ENCODE peak calls at places on chromosome 15, in nine cellular contexts. O, M, Q, Y, H, U, T, Z and W are unnamed samples.

GRCh38 chr15:67185621-67186225 is 68.7 kb downstream of the AAGAB start:
- DNase-seq in O (peak; percentile 76), M (no peak), Q (no peak), Y (no peak), H (no peak), U (no peak), T (peak; percentile 60), Z (no peak), W (no peak)

GRCh38 chr15:48680841-48681240 is 35.3 kb upstream of the FBN1 start:
- DNase-seq in O (peak; percentile 85), M (peak; percentile 79), Q (no peak), Y (peak; percentile 97), H (no peak), U (no peak), T (peak; percentile 95), Z (no peak), W (no peak)

GRCh38 chr15:66504563-66505429 is at the start of the genes RPL4 and ZWILCH:
- DNase-seq in O (peak; percentile 93), M (peak; percentile 74), Q (peak; percentile 21), Y (peak; percentile 87), H (peak; percentile 83), U (peak; percentile 95), T (peak; percentile 87), Z (peak; percentile 67), W (peak; percentile 63)

GRCh38 chr15:69757186-69757585 is 304.6 kb downstream of the RPLP1 start:
- DNase-seq in O (no peak), M (no peak), Q (no peak), Y (peak; percentile 21), H (no peak), U (peak; percentile 27), T (peak; percentile 45), Z (no peak), W (no peak)

GRCh38 chr15:87851497-87851896 is 405.0 kb downstream of the NTRK3 start:
- DNase-seq in O (no peak), M (no peak), Q (no peak), Y (no peak), H (no peak), U (no peak), T (no peak), Z (no peak), W (no peak)

GRCh38 chr15:69574506-69574905 is 121.9 kb downstream of the RPLP1 start:
- DNase-seq in O (no peak), M (no peak), Q (no peak), Y (no peak), H (no peak), U (no peak), T (no peak), Z (no peak), W (no peak)

GRCh38 chr15:69491051-69491505 is 38.5 kb downstream of the RPLP1 start:
- DNase-seq in O (peak; percentile 66), M (no peak), Q (no peak), Y (no peak), H (no peak), U (no peak), T (peak; percentile 59), Z (no peak), W (no peak)

GRCh38 chr15:77183066-77183465 is 112.2 kb upstream of the TSPAN3 start:
- DNase-seq in O (no peak), M (no peak), Q (no peak), Y (no peak), H (no peak), U (no peak), T (no peak), Z (no peak), W (no peak)

GRCh38 chr15:43795997-43796396 is 3.9 kb downstream of the SERF2 start:
- DNase-seq in O (no peak), M (no peak), Q (no peak), Y (no peak), H (no peak), U (no peak), T (no peak), Z (no peak), W (no peak)

GRCh38 chr15:88083828-88084760 is 172.4 kb downstream of the NTRK3 start:
- DNase-seq in O (peak; percentile 74), M (no peak), Q (no peak), Y (no peak), H (no peak), U (no peak), T (peak; percentile 13), Z (no peak), W (no peak)

GRCh38 chr15:92452143-92452542 is 58.5 kb downstream of the ST8SIA2 start:
- DNase-seq in O (no peak), M (no peak), Q (no peak), Y (no peak), H (no peak), U (no peak), T (peak; percentile 15), Z (no peak), W (no peak)

GRCh38 chr15:60137711-60138396 is 133.7 kb downstream of the FOXB1 start:
- DNase-seq in O (peak; percentile 76), M (no peak), Q (no peak), Y (no peak), H (no peak), U (no peak), T (peak; percentile 82), Z (no peak), W (no peak)

GRCh38 chr15:59828871-59829270 is 139.8 kb upstream of the BNIP2 start:
- DNase-seq in O (no peak), M (no peak), Q (no peak), Y (no peak), H (no peak), U (peak; percentile 11), T (no peak), Z (no peak), W (no peak)

GRCh38 chr15:31357148-31357547 is 30.5 kb downstream of the KLF13 start:
- DNase-seq in O (no peak), M (no peak), Q (no peak), Y (no peak), H (no peak), U (no peak), T (no peak), Z (no peak), W (no peak)

GRCh38 chr15:76311071-76311956 is at the start of gene ETFA:
- DNase-seq in O (peak; percentile 95), M (peak; percentile 73), Q (peak; percentile 75), Y (peak; percentile 92), H (peak; percentile 97), U (peak; percentile 97), T (peak; percentile 91), Z (peak; percentile 73), W (peak; percentile 81)

GRCh38 chr15:25670025-25670554 is 193.0 kb downstream of the ATP10A start:
- DNase-seq in O (peak; percentile 65), M (no peak), Q (no peak), Y (peak; percentile 76), H (peak; percentile 46), U (no peak), T (peak; percentile 55), Z (peak; percentile 59), W (no peak)

GRCh38 chr15:39922450-39923092 is 2.5 kb upstream of the GPR176 start:
- DNase-seq in O (peak; percentile 48), M (no peak), Q (no peak), Y (no peak), H (no peak), U (no peak), T (no peak), Z (no peak), W (no peak)

GRCh38 chr15:78167227-78167888 is 18.2 kb downstream of the IDH3A start:
- DNase-seq in O (no peak), M (no peak), Q (no peak), Y (no peak), H (no peak), U (no peak), T (no peak), Z (no peak), W (no peak)

GRCh38 chr15:100118546-100118945 is 223.2 kb downstream of the ADAMTS17 start:
- DNase-seq in O (no peak), M (no peak), Q (no peak), Y (no peak), H (no peak), U (no peak), T (no peak), Z (no peak), W (no peak)

GRCh38 chr15:84934942-84935729 is 46.5 kb upstream of the PDE8A start:
- DNase-seq in O (no peak), M (no peak), Q (no peak), Y (no peak), H (no peak), U (peak; percentile 63), T (no peak), Z (no peak), W (no peak)

GRCh38 chr15:93424131-93424530 is 335.1 kb upstream of the RGMA start:
- DNase-seq in O (no peak), M (no peak), Q (no peak), Y (no peak), H (no peak), U (peak; percentile 33), T (no peak), Z (no peak), W (no peak)

GRCh38 chr15:38768970-38769369 is 204.4 kb upstream of the RASGRP1 start:
- DNase-seq in O (peak; percentile 84), M (peak; percentile 7), Q (no peak), Y (peak; percentile 34), H (peak; percentile 24), U (no peak), T (peak; percentile 30), Z (no peak), W (no peak)
- TF ChIP-seq CTCF in O (peak; percentile 66), M (peak; percentile 64), Q (no peak), Y (peak; percentile 38), H (no peak), U (no peak), T (peak; percentile 65), Z (no peak), W (peak; percentile 20)

GRCh38 chr15:42523331-42523730 is 25.3 kb downstream of the LRRC57 start:
- DNase-seq in O (no peak), M (no peak), Q (no peak), Y (no peak), H (no peak), U (no peak), T (no peak), Z (no peak), W (no peak)

DNA sequence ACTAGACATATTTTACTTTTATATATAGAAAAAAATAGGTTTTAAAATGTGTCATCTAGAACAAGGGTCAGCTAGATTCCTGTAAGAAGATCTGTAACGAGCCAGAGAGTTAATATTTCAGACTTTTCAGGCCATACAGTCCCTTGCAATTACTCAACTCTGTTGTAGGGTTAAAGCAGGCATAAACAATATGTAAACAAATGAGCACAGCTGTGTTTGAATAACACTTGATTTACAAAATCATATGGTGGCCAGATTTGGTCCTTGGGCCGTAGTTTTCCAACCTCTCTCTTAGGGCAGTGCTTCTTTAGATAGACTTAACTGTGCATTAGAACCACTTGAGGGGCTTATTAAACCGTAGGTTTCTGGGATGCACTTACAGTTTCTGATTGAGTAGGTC is 19.6 kb downstream of the LRRC57 start:
- DNase-seq in O (no peak), M (no peak), Q (no peak), Y (peak; percentile 45), H (no peak), U (no peak), T (no peak), Z (no peak), W (no peak)
- H3K4me3 ChIP-seq in O (no peak overlapping the region), M (no peak overlapping the region), Q (no peak overlapping the region), Y (no peak overlapping the region), H (no peak overlapping the region), U (no peak overlapping the region), T (no peak overlapping the region), Z (no peak overlapping the region), W (no peak overlapping the region)

GRCh38 chr15:52678036-52678467 is 1.1 kb downstream of the ATOSA start:
- DNase-seq in O (peak; percentile 63), M (no peak), Q (no peak), Y (peak; percentile 65), H (peak; percentile 62), U (no peak), T (peak; percentile 70), Z (no peak), W (no peak)
- TF ChIP-seq CTCF in O (peak; percentile 27), M (no peak), Q (no peak), Y (peak; percentile 30), H (no peak), U (no peak), T (peak; percentile 32), Z (no peak), W (peak; percentile 21)

GRCh38 chr15:28955160-28955502 is 69.4 kb downstream of the APBA2 start:
- DNase-seq in O (no peak), M (no peak), Q (no peak), Y (peak; percentile 69), H (no peak), U (no peak), T (peak; percentile 86), Z (no peak), W (peak; percentile 79)
- H3K4me3 ChIP-seq in O (no peak overlapping the region), M (no peak overlapping the region), Q (no peak overlapping the region), Y (no peak overlapping the region), H (no peak overlapping the region), U (no peak overlapping the region), T (no peak overlapping the region), Z (no peak overlapping the region), W (no peak overlapping the region)